ENCODE peak calls at places on chromosomes 16 and 17, in six cellular contexts. U is GM23338, W is HCT116, S is hepatocyte, I is neural progenitor cell, X is GM23248. O is an unnamed sample.
A peak's percentile ranks its signal among the peaks of the same experiment; 100 is the strongest.

GRCh38 chr16:56988161-56988947 is 1.0 kb upstream of the NLRC5 start:
- DNase-seq in W (no peak), S (no peak), I (no peak), X (peak; percentile 72), U (no peak), O (no peak)

GRCh38 chr17:38465420-38466345 is 37.4 kb downstream of the ARHGAP23 start:
- DNase-seq in X (peak; percentile 96), I (no peak), W (no peak), S (no peak), U (no peak), O (no peak)

GRCh38 chr16:4474192-4474961 is at the start of gene NMRAL1:
- DNase-seq in W (peak; percentile 84), S (peak; percentile 94), I (peak; percentile 90), U (peak; percentile 98), X (peak; percentile 91), O (peak; percentile 91)

GRCh38 chr16:23389201-23389600 is 63.8 kb downstream of the COG7 start:
- DNase-seq in U (no peak), I (no peak), W (no peak), X (no peak), S (no peak), O (no peak)

GRCh38 chr17:9900744-9901143 is 4.3 kb downstream of the RCVRN start:
- DNase-seq in X (peak; percentile 80), W (no peak), U (no peak), I (no peak), S (no peak), O (peak; percentile 47)

GRCh38 chr17:64009571-64010402 is 10.6 kb downstream of the ICAM2 start:
- DNase-seq in U (no peak), S (no peak), X (peak; percentile 64), I (no peak), W (no peak), O (peak; percentile 85)

GRCh38 chr17:50118828-50119218 is 11.1 kb downstream of the SAMD14 start:
- DNase-seq in S (no peak), I (no peak), X (no peak), U (no peak), W (no peak), O (no peak)

GRCh38 chr17:9768381-9768934 is 22.9 kb downstream of the DHRS7C start:
- DNase-seq in X (peak; percentile 59), I (peak; percentile 56), W (peak; percentile 34), U (peak; percentile 62), S (peak; percentile 43), O (peak; percentile 56)

GRCh38 chr17:43779145-43780125 is 658 bp upstream of the DUSP3 start:
- DNase-seq in X (no peak), U (peak; percentile 69), I (peak; percentile 56), W (peak; percentile 34), S (no peak), O (no peak)

GRCh38 chr17:15509095-15509494 is 41.7 kb upstream of the CDRT4 start:
- DNase-seq in I (no peak), S (no peak), W (no peak), X (no peak), U (no peak), O (no peak)

GRCh38 chr17:57694051-57694450 is 51.0 kb downstream of the CCDC182 start:
- DNase-seq in W (no peak), U (no peak), S (no peak), X (no peak), I (no peak), O (no peak)

GRCh38 chr17:57689254-57689653 is 55.8 kb downstream of the CCDC182 start:
- DNase-seq in I (no peak), W (no peak), X (no peak), S (no peak), U (no peak), O (no peak)

GRCh38 chr17:57696050-57696449 is 49.0 kb downstream of the CCDC182 start:
- DNase-seq in S (no peak), I (no peak), W (no peak), X (no peak), U (no peak), O (no peak)

GRCh38 chr17:57692770-57693169 is 52.3 kb downstream of the CCDC182 start:
- DNase-seq in X (no peak), W (no peak), U (no peak), S (no peak), I (no peak), O (no peak)

DNA sequence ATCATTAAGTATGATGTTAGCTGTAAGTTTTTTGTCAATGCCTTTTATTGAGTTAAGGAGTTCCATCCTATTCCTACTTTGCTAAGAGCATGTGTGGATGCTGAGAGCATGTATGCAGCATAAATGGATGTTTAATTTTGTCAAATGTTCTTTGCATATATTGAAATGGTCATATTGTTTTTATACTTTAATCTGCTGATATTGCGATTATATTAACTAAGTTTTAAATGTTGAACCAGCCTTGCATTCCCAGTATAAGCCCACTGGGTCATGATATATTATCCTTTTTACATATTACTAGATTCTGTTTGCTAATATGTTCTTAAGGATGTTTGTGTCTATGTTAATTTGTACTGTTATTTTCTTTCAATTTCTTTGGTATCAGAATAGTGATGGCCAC is 53.2 kb downstream of the CCDC182 start:
- DNase-seq in U (no peak), W (no peak), I (no peak), S (no peak), X (no peak), O (no peak)
- TF ChIP-seq EZH2phosphoT487 in U (no peak), W (no peak), I (no peak), S (no peak), X (no peak), O (no peak)

GRCh38 chr17:76439314-76439928 is 13.5 kb downstream of the UBE2O start:
- DNase-seq in I (no peak), X (no peak), W (no peak), U (no peak), S (no peak), O (no peak)

GRCh38 chr17:76440722-76441362 is 12.1 kb downstream of the UBE2O start:
- DNase-seq in X (no peak), I (no peak), S (no peak), U (no peak), W (no peak), O (no peak)

GRCh38 chr17:76444518-76445311 is 8.2 kb downstream of the UBE2O start:
- DNase-seq in X (peak; percentile 55), U (peak; percentile 73), I (no peak), W (no peak), S (no peak), O (peak; percentile 27)

GRCh38 chr17:76442341-76443338 is 10.3 kb downstream of the UBE2O start:
- DNase-seq in S (no peak), U (no peak), X (no peak), I (no peak), W (no peak), O (peak; percentile 73)

DNA sequence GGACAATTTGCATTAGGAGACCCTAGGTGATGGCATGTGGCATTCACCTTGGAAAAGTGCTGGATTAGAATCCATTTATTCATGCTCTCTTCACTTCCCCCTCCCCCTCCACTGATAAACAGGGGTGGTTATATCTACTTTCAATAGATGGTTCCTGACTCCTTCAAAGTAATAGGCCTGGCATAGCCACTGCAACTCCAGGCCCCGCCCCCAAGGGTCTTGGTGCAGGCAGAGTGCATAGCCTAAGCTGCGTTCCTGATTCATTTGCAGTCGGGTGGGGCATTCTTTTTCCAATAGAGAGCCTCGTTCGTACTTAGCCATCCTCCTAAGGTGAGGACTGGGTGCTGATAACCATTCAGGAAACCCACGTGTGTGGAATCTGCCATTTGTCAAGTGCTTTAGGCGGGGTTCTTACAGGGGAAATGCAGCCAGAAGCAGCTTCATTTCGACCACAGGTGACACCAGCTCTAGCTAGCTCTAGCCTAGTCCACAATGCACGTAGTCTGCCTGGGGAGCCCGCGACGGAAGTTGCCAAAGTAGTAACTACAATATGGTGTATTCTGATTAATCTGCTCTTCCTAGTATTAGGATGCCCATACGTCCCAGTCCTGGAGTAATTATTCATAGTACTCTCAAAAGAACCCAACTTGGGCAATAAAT is 11.1 kb downstream of the UBE2O start:
- DNase-seq in X (no peak), I (peak; percentile 48), S (no peak), W (no peak), U (peak; percentile 65), O (no peak)
- TF ChIP-seq EZH2phosphoT487 in X (no peak), I (no peak), S (no peak), W (no peak), U (no peak), O (no peak)

GRCh38 chr17:18099516-18099915 is 9.0 kb upstream of the MYO15A start:
- DNase-seq in X (no peak), I (no peak), W (no peak), S (no peak), U (no peak), O (no peak)

GRCh38 chr17:18093616-18094408 is 6.1 kb downstream of the DRG2 start:
- DNase-seq in X (peak; percentile 89), U (peak; percentile 75), W (peak; percentile 27), S (peak; percentile 76), I (peak; percentile 48), O (peak; percentile 85)

GRCh38 chr17:18089613-18090012 is 1.9 kb downstream of the DRG2 start:
- DNase-seq in X (no peak), U (no peak), I (no peak), S (no peak), W (no peak), O (no peak)

GRCh38 chr17:18094409-18094807 is 6.7 kb downstream of the DRG2 start:
- DNase-seq in W (no peak), U (no peak), S (no peak), X (no peak), I (no peak), O (no peak)
- TF ChIP-seq EZH2phosphoT487 in W (no peak), U (no peak), S (no peak), X (no peak), I (no peak), O (no peak)

GRCh38 chr17:73029941-73030340 is 62.5 kb downstream of the SLC39A11 start:
- DNase-seq in X (no peak), I (peak; percentile 53), S (no peak), U (no peak), W (no peak), O (no peak)
- TF ChIP-seq EZH2phosphoT487 in X (no peak), I (no peak), S (no peak), U (no peak), W (no peak), O (no peak)

GRCh38 chr16:15807603-15808009 is 49.2 kb downstream of the MYH11 start:
- DNase-seq in S (no peak), X (no peak), I (peak; percentile 28), W (no peak), U (peak; percentile 24), O (no peak)

GRCh38 chr16:15808071-15808470 is 48.8 kb downstream of the MYH11 start:
- DNase-seq in X (no peak), I (no peak), W (no peak), S (no peak), U (no peak), O (no peak)

GRCh38 chr16:15799851-15800495 is 56.9 kb downstream of the MYH11 start:
- DNase-seq in X (no peak), S (no peak), I (no peak), W (no peak), U (no peak), O (no peak)

GRCh38 chr16:15798671-15799070 is 58.2 kb downstream of the MYH11 start:
- DNase-seq in I (no peak), X (no peak), U (no peak), S (no peak), W (no peak), O (no peak)

GRCh38 chr16:15803608-15804007 is 53.2 kb downstream of the MYH11 start:
- DNase-seq in U (no peak), X (no peak), W (no peak), S (no peak), I (no peak), O (no peak)
- TF ChIP-seq EZH2phosphoT487 in U (no peak), X (no peak), W (no peak), S (no peak), I (no peak), O (no peak)

O was measured in PC-3.